ENCODE peak calls at places on chromosomes 1 and 21, in four cellular contexts. One of them, this sample, is unnamed.

GRCh38 chr1:156494309-156494895 is 6.2 kb downstream of the MEF2D start:
- DNase-seq in K562: no peak
- DNase-seq in HepG2: no peak
- DNase-seq in HEK293T: no peak
- DNase-seq in this sample: no peak

GRCh38 chr1:236753964-236754363 is 41.1 kb upstream of the MTR start:
- DNase-seq in K562: peak
- DNase-seq in HepG2: no peak
- DNase-seq in HEK293T: no peak
- DNase-seq in this sample: no peak

GRCh38 chr1:23679815-23680214 is 11.8 kb upstream of the RPL11 start:
- DNase-seq in K562: no peak
- DNase-seq in HepG2: no peak
- DNase-seq in HEK293T: no peak
- DNase-seq in this sample: no peak

GRCh38 chr1:24015226-24016210 is 35.4 kb upstream of the SRSF10 start:
- DNase-seq in K562: no peak
- DNase-seq in HepG2: no peak
- DNase-seq in HEK293T: no peak
- DNase-seq in this sample: no peak

GRCh38 chr21:14685568-14685967 is 139.5 kb upstream of the SAMSN1 start:
- DNase-seq in K562: no peak
- DNase-seq in HepG2: no peak
- DNase-seq in HEK293T: no peak
- DNase-seq in this sample: no peak

GRCh38 chr1:185565314-185565713 is 168.9 kb upstream of the HMCN1 start:
- DNase-seq in K562: no peak
- DNase-seq in HepG2: peak
- DNase-seq in HEK293T: no peak
- DNase-seq in this sample: no peak

GRCh38 chr1:27402349-27402754 is 9.9 kb downstream of the GPR3 start:
- DNase-seq in K562: no peak
- DNase-seq in HepG2: peak
- DNase-seq in HEK293T: no peak
- DNase-seq in this sample: peak

GRCh38 chr1:112754116-112754628 is 39.0 kb upstream of the PPM1J start:
- DNase-seq in K562: no peak
- DNase-seq in HepG2: no peak
- DNase-seq in HEK293T: no peak
- DNase-seq in this sample: no peak

GRCh38 chr1:55275151-55275748 is 60.1 kb upstream of the USP24 start:
- DNase-seq in K562: peak
- DNase-seq in HepG2: no peak
- DNase-seq in HEK293T: no peak
- DNase-seq in this sample: no peak

GRCh38 chr1:211713231-211713630 is 37.8 kb upstream of the NEK2 start:
- DNase-seq in K562: no peak
- DNase-seq in HepG2: no peak
- DNase-seq in HEK293T: no peak
- DNase-seq in this sample: no peak

DNA sequence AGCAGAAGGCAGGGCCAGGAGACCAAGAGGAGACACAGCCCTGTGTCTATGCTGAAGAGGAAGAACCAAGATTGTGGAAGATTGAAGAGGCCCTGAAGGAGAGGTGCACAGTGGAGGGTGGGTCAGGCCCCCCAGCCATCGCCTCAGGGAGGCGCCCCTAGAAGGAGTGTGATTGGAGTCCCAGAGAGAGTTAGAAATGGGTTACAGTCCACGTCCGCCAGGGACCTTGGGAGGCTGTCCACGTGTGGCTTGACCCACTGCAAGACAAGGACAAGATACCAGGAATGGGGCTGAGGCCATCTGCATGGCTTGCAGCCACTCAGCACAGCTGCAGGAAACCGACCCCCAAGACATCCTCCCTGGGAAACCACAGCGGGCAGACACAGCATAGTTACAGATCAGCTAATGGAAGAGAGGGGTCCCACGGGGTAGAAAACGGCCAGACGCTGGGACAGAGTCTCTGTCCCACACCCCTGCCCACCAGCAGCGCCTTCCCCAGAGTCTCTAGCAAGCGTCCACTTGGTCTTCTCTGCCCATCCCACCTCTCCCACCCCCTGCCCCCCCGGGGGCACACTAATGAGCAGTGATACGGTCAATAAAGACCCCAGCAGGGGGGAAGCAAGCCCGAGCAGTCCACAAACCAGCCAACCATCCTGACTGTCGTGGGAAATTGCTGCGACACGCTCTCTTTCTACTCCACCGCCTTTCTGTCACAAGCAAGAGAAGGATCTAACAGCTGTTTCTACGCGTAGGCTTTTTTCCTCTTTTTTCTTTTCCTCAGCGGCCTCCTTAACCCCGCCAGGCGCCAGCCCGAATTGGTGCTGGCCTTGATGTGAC is 374.8 kb downstream of the NPHP4 start:
- DNase-seq in K562: no peak
- DNase-seq in HepG2: no peak
- DNase-seq in HEK293T: no peak
- DNase-seq in this sample: no peak
- TF ChIP-seq ELF4 in K562: no peak
- TF ChIP-seq ELF4 in HepG2: no peak
- TF ChIP-seq ELF4 in HEK293T: no peak
- TF ChIP-seq ELF4 in this sample: no peak

DNA sequence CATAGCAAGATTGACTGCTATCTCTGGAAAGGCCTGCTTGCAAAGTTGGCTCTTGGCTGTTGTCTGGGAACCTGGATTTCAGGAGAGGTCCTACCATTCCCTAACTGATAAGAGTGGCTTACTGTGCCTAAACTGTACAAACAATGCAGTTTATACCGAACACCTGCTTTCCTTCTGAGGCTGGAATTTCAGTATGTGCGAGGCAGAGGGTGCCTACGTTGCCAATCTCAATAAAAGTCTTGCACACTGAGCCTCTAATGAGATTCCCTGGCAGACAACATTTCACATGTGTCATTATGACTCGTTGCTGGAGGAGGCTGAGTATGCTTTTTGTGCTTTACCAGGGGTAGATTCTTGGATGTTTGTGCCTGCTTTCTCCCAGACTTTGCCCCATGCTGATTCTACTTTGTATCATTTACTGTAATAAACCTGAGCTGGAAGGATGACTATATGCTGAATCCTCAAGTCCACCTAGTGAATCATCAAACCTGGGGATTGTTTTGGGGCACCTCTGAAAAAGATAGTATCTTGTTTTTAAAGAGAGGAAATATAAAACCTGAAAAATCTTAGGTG is 58.9 kb upstream of the GNG4 start:
- DNase-seq in K562: no peak
- DNase-seq in HepG2: peak
- DNase-seq in HEK293T: no peak
- DNase-seq in this sample: no peak
- TF ChIP-seq ELF4 in K562: no peak
- TF ChIP-seq ELF4 in HepG2: no peak
- TF ChIP-seq ELF4 in HEK293T: no peak
- TF ChIP-seq ELF4 in this sample: no peak

DNA sequence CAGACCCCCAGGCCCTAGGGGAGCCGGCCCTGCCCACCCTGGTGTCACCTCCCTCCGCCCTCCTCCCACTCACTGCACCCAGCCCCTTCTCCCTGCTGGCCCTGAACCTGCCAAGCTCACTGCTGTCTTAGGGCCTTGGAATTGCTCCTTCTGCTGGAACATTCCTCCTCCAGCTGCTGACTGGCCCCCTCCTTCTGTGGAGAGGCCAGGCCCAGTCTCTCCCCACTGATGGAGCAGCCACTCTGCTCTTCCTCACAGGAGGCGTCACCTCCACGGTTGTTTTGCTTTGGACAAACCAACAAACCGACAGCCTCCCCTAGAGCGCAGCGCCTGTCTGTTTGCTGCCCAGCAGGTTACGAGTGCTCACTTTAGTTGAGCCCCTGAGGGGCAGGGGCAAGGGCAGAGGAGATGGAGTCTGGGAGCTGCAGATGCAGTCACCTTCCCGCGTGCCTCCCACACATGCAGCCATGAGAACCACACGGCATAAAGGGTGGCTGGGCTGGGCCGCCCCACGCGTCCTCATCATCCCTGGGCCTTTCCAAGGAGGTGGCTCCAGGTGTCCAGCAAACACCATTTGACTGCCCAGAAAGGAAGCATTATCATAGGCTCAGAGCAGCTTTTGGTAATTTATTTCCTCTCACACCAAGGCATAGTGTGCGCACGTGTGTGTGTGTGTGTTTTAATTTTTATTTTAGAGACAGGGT is 9.4 kb downstream of the OXCT2 start:
- DNase-seq in K562: no peak
- DNase-seq in HepG2: no peak
- DNase-seq in HEK293T: no peak
- DNase-seq in this sample: no peak
- TF ChIP-seq ELF4 in K562: no peak
- TF ChIP-seq ELF4 in HepG2: no peak
- TF ChIP-seq ELF4 in HEK293T: no peak
- TF ChIP-seq ELF4 in this sample: no peak

DNA sequence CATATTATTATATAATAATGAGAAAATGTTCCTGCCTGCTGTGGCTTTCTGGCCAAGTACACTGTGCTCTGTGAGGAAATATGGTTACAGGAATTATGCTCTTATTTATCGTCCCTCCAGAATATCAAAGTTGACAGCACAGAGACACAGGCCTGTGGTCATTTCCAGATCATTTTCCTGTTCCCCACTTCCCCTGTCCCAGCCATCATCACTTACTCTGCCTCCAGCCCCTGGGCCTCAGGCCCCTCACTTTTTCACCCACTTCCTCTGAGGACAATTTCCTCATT is 53.6 kb downstream of the MAB21L3 start:
- DNase-seq in K562: no peak
- DNase-seq in HepG2: no peak
- DNase-seq in HEK293T: no peak
- DNase-seq in this sample: no peak
- TF ChIP-seq ELF4 in K562: no peak
- TF ChIP-seq ELF4 in HepG2: no peak
- TF ChIP-seq ELF4 in HEK293T: no peak
- TF ChIP-seq ELF4 in this sample: no peak

DNA sequence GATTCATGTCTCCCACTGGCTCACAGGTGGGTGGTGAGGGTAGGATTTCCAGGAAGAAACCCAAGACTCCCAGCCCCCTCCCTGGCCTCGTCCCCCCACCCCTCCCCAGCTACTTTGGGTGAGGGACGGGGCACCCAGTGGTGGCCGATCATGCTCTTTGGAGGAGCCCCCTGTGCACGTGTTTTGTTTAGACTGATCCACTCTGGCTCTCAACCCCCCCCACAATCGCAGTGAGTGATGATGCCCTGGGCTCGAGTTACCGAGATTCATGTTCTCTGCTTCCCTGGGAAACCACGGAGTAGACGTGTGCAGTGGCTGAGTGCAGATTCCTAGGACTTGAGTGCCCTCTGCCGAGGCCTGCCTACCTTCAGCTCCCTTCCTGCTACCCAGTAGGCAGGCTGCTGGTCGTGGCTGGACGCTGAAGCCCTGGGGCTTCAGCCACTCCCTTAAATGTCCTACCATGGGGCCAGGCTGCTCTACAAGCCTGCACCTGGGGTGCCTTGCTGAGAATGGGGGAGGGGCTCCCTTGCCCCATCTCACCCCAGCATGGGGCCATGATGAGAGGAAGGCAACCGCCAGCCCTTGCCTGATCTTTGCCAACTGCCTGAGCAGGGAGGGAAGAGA is 3.9 kb upstream of the GRIK3 start:
- DNase-seq in K562: no peak
- DNase-seq in HepG2: no peak
- DNase-seq in HEK293T: peak
- DNase-seq in this sample: peak
- TF ChIP-seq ELF4 in K562: no peak
- TF ChIP-seq ELF4 in HepG2: no peak
- TF ChIP-seq ELF4 in HEK293T: no peak
- TF ChIP-seq ELF4 in this sample: no peak

GRCh38 chr1:247156787-247157232 is 15.0 kb downstream of the ZNF124 start:
- DNase-seq in K562: no peak
- DNase-seq in HepG2: no peak
- DNase-seq in HEK293T: no peak
- DNase-seq in this sample: no peak
- TF ChIP-seq ELF4 in K562: no peak
- TF ChIP-seq ELF4 in HepG2: no peak
- TF ChIP-seq ELF4 in HEK293T: no peak
- TF ChIP-seq ELF4 in this sample: no peak

GRCh38 chr1:154736840-154737239 is 128.9 kb upstream of the ADAR start:
- DNase-seq in K562: no peak
- DNase-seq in HepG2: no peak
- DNase-seq in HEK293T: no peak
- DNase-seq in this sample: no peak
- TF ChIP-seq ELF4 in K562: no peak
- TF ChIP-seq ELF4 in HepG2: no peak
- TF ChIP-seq ELF4 in HEK293T: no peak
- TF ChIP-seq ELF4 in this sample: no peak